ENCODE peak calls at places on chromosomes 7 and 10, in ten cellular contexts. Z, R, A, V, D, J, N, B, S and G are unnamed samples.
A peak's percentile ranks its signal among the peaks of the same experiment; 100 is the strongest.

GRCh38 chr7:120864146-120864920 is 6.4 kb upstream of the TSPAN12 start:
- DNase-seq in Z (no peak), R (no peak), A (no peak), V (no peak), D (no peak), J (no peak), N (no peak), B (no peak), S (no peak), G (no peak)

GRCh38 chr7:90720970-90721768 is 125.0 kb downstream of the CDK14 start:
- DNase-seq in Z (no peak), R (no peak), A (no peak), V (peak; percentile 87), D (peak; percentile 43), J (no peak), N (no peak), B (peak; percentile 40), S (no peak), G (peak; percentile 86)

GRCh38 chr10:45652511-45652910 is 20.1 kb downstream of the ZFAND4 start:
- DNase-seq in Z (no peak), R (no peak), A (no peak), V (no peak), D (no peak), J (no peak), N (no peak), B (no peak), S (no peak), G (no peak)

GRCh38 chr10:115982526-115982925 is 290.5 kb downstream of the GFRA1 start:
- DNase-seq in Z (no peak), R (no peak), A (no peak), V (no peak), D (no peak), J (no peak), N (no peak), B (no peak), S (no peak), G (no peak)

GRCh38 chr7:117001283-117001682 is 48.0 kb downstream of the ST7 start:
- DNase-seq in Z (no peak), R (no peak), A (no peak), V (no peak), D (no peak), J (no peak), N (no peak), B (no peak), S (no peak), G (no peak)

GRCh38 chr10:56063642-56064041 is 297.4 kb downstream of the ZWINT start:
- DNase-seq in Z (no peak), R (no peak), A (no peak), V (no peak), D (no peak), J (no peak), N (no peak), B (no peak), S (no peak), G (no peak)

GRCh38 chr7:55053651-55054226 is 34.9 kb downstream of the EGFR start:
- DNase-seq in Z (no peak), R (no peak), A (no peak), V (no peak), D (no peak), J (no peak), N (no peak), B (no peak), S (no peak), G (no peak)

GRCh38 chr7:105906690-105907089 is 30.3 kb upstream of the ATXN7L1 start:
- DNase-seq in Z (no peak), R (no peak), A (no peak), V (peak; percentile 18), D (no peak), J (no peak), N (no peak), B (no peak), S (no peak), G (no peak)

GRCh38 chr10:119657725-119658124 is 6.5 kb downstream of the BAG3 start:
- DNase-seq in Z (no peak), R (no peak), A (no peak), V (no peak), D (no peak), J (peak; percentile 55), N (no peak), B (no peak), S (no peak), G (no peak)

GRCh38 chr10:99080275-99080816 is 155.3 kb downstream of the HPSE2 start:
- DNase-seq in Z (no peak), R (no peak), A (no peak), V (no peak), D (no peak), J (no peak), N (no peak), B (no peak), S (no peak), G (no peak)

GRCh38 chr10:124688889-124689670 is 55.1 kb downstream of the FAM53B start:
- DNase-seq in Z (no peak), R (peak; percentile 81), A (peak; percentile 85), V (no peak), D (no peak), J (no peak), N (peak; percentile 45), B (no peak), S (no peak), G (no peak)

DNA sequence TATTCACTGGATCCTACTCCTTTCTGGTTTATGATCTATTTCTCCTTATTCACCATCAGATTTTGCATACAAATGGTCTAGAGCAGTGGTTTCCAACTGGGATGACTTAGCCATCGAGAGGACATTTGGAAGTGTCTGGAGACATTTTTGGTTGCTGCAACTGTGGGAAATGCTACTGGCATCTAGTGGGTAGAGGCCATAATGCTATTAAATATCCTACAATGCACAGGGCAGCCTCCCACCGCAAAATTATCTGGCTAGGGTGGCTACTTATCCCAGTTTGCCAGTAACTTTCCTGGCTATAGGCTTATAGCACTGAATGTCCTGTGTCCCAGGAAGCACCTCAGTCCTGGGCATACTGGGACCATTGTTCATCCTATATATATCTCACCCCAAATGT is 21.5 kb upstream of the DDX50 start:
- DNase-seq in Z (no peak), R (no peak), A (no peak), V (no peak), D (no peak), J (no peak), N (no peak), B (no peak), S (no peak), G (no peak)
- TF ChIP-seq CTCF in Z (no peak), R (no peak), A (no peak), V (no peak), D (no peak), J (no peak), N (no peak), B (no peak), S (no peak), G (no peak)

DNA sequence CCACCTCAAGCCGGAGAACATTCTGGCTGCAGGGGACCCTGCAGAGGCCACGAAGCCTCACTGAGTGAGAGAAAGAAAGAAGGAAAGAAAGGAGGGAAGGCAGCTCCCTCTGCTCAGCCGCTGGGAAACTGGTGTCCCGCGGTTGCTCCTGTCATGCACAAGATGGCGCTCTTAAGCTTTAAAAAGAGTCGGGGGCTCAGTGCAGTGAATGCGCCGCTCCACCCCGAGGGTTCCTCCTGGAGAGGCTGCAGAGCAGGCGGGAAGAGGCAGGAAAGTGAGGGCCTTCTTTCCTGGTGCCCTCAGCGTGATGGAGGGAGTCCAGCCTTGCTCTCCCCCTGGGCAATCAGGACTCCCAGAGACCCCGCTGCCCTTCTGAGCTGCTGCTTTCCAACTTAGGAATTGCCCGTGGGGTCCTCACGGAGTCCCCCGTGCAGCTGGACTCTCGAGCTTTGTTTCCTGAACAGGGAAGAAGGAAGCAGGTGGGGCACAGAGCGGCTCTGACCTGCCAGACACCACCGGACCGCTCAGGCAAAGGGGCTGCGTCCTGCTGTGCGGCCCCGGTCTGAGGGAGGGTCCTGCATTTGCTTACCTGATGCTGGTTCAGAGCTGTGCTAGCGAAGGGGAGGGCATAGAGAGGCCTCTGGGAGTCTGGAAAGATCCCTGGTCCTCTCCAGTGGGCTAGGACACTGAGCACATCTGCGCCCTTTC is 141.9 kb upstream of the MKI67 start:
- DNase-seq in Z (no peak), R (no peak), A (peak; percentile 62), V (peak; percentile 26), D (peak; percentile 95), J (peak; percentile 65), N (no peak), B (no peak), S (no peak), G (no peak)
- TF ChIP-seq CTCF in Z (peak; percentile 5), R (no peak), A (peak; percentile 19), V (peak; percentile 36), D (peak; percentile 76), J (no peak), N (no peak), B (peak; percentile 1), S (no peak), G (peak; percentile 38)

DNA sequence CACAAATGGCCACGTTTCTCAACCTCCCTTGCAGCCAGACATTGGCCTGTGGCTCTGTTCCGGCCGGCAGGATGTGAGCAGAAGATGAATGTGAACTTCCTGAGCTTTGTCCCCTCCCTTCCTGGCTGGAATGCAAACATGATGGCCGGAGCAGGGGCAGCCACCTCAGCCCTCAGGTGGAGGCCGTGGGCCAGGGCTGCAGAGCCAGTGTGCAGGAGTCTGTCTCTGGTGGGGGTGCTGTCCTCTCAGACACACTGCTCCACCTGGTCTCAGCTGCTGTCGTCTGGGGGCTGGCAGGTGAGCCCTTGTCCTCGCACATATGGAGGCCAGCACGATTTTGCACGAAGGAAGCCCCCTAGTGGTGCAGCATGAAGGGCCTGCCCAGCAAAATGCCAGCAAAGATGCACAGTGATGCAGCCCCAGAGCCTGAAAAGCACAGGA is 25.3 kb upstream of the PWWP2B start:
- DNase-seq in Z (no peak), R (no peak), A (no peak), V (no peak), D (peak; percentile 64), J (no peak), N (peak; percentile 29), B (no peak), S (no peak), G (no peak)
- TF ChIP-seq CTCF in Z (peak; percentile 49), R (peak; percentile 49), A (peak; percentile 27), V (peak; percentile 34), D (peak; percentile 61), J (no peak), N (no peak), B (peak; percentile 31), S (peak; percentile 34), G (peak; percentile 43)

GRCh38 chr7:25029075-25029474 is 49.1 kb upstream of the OSBPL3 start:
- DNase-seq in Z (no peak), R (no peak), A (no peak), V (no peak), D (no peak), J (no peak), N (no peak), B (no peak), S (no peak), G (no peak)

GRCh38 chr7:25034136-25034535 is 54.2 kb upstream of the OSBPL3 start:
- DNase-seq in Z (no peak), R (no peak), A (no peak), V (no peak), D (no peak), J (no peak), N (no peak), B (no peak), S (no peak), G (no peak)

GRCh38 chr7:25032774-25033743 is 53.1 kb upstream of the OSBPL3 start:
- DNase-seq in Z (no peak), R (no peak), A (no peak), V (no peak), D (no peak), J (no peak), N (no peak), B (no peak), S (no peak), G (no peak)

GRCh38 chr7:25031007-25031406 is 51.0 kb upstream of the OSBPL3 start:
- DNase-seq in Z (no peak), R (peak; percentile 51), A (peak; percentile 37), V (no peak), D (no peak), J (no peak), N (no peak), B (no peak), S (no peak), G (no peak)

GRCh38 chr7:25031432-25031831 is 51.5 kb upstream of the OSBPL3 start:
- DNase-seq in Z (no peak), R (no peak), A (no peak), V (no peak), D (peak; percentile 5), J (no peak), N (no peak), B (no peak), S (no peak), G (peak; percentile 4)
- TF ChIP-seq CTCF in Z (no peak), R (no peak), A (no peak), V (no peak), D (no peak), J (no peak), N (no peak), B (no peak), S (no peak), G (peak; percentile 16)